ENCODE peak calls at places on chromosomes 16 and 17, in nine cellular contexts. One of them, this sample, is unnamed.
A peak's percentile ranks its signal among the peaks of the same experiment; 100 is the strongest.

GRCh38 chr17:39926588-39927100 is 757 bp downstream of the ORMDL3 start:
- DNase-seq in sigmoid colon: peak; percentile 75
- DNase-seq in H1: no peak
- DNase-seq in GM23338: peak; percentile 78
- DNase-seq in SK-N-SH: peak; percentile 69
- DNase-seq in Panc1: no peak
- DNase-seq in transverse colon: peak; percentile 60
- DNase-seq in GM12878: no peak
- DNase-seq in stomach: peak; percentile 55
- DNase-seq in this sample: no peak

GRCh38 chr16:81143921-81144471 is 47.8 kb upstream of the GCSH start:
- DNase-seq in stomach: no peak
- DNase-seq in Panc1: no peak
- DNase-seq in GM23338: no peak
- DNase-seq in H1: no peak
- DNase-seq in sigmoid colon: no peak
- DNase-seq in GM12878: no peak
- DNase-seq in transverse colon: no peak
- DNase-seq in SK-N-SH: no peak
- DNase-seq in this sample: no peak

GRCh38 chr17:81712468-81713003 is 452 bp downstream of the SLC25A10 start:
- DNase-seq in SK-N-SH: peak; percentile 90
- DNase-seq in H1: no peak
- DNase-seq in Panc1: no peak
- DNase-seq in sigmoid colon: peak; percentile 62
- DNase-seq in GM23338: no peak
- DNase-seq in GM12878: no peak
- DNase-seq in transverse colon: peak; percentile 46
- DNase-seq in stomach: peak; percentile 37
- DNase-seq in this sample: no peak

GRCh38 chr16:57588821-57589220 is 39.6 kb upstream of the ADGRG1 start:
- DNase-seq in GM12878: no peak
- DNase-seq in H1: no peak
- DNase-seq in Panc1: no peak
- DNase-seq in stomach: no peak
- DNase-seq in transverse colon: no peak
- DNase-seq in GM23338: no peak
- DNase-seq in SK-N-SH: no peak
- DNase-seq in sigmoid colon: peak; percentile 5
- DNase-seq in this sample: no peak

GRCh38 chr17:65013613-65014391 is 42.7 kb downstream of the GNA13 start:
- DNase-seq in GM23338: no peak
- DNase-seq in stomach: no peak
- DNase-seq in H1: no peak
- DNase-seq in sigmoid colon: no peak
- DNase-seq in transverse colon: no peak
- DNase-seq in SK-N-SH: no peak
- DNase-seq in Panc1: no peak
- DNase-seq in GM12878: no peak
- DNase-seq in this sample: no peak

GRCh38 chr16:69408451-69408850 is 16.0 kb upstream of the CYB5B start:
- DNase-seq in SK-N-SH: no peak
- DNase-seq in H1: no peak
- DNase-seq in GM23338: no peak
- DNase-seq in GM12878: no peak
- DNase-seq in stomach: peak; percentile 61
- DNase-seq in transverse colon: peak; percentile 81
- DNase-seq in sigmoid colon: no peak
- DNase-seq in Panc1: no peak
- DNase-seq in this sample: no peak

GRCh38 chr16:17461951-17462729 is 8.6 kb downstream of the XYLT1 start:
- DNase-seq in GM12878: no peak
- DNase-seq in GM23338: peak; percentile 61
- DNase-seq in sigmoid colon: no peak
- DNase-seq in transverse colon: peak; percentile 38
- DNase-seq in Panc1: no peak
- DNase-seq in SK-N-SH: no peak
- DNase-seq in H1: no peak
- DNase-seq in stomach: no peak
- DNase-seq in this sample: no peak

GRCh38 chr16:89828199-89828869 is at the start of gene SPIRE2:
- DNase-seq in stomach: peak; percentile 75
- DNase-seq in sigmoid colon: peak; percentile 80
- DNase-seq in SK-N-SH: peak; percentile 95
- DNase-seq in GM12878: no peak
- DNase-seq in Panc1: no peak
- DNase-seq in GM23338: peak; percentile 87
- DNase-seq in transverse colon: peak; percentile 68
- DNase-seq in H1: no peak
- DNase-seq in this sample: no peak

GRCh38 chr16:80931985-80932720 is 74.5 kb downstream of the CMC2 start:
- DNase-seq in sigmoid colon: peak; percentile 92
- DNase-seq in GM12878: no peak
- DNase-seq in transverse colon: peak; percentile 41
- DNase-seq in Panc1: no peak
- DNase-seq in SK-N-SH: peak; percentile 84
- DNase-seq in GM23338: peak; percentile 74
- DNase-seq in stomach: peak; percentile 59
- DNase-seq in H1: peak; percentile 33
- DNase-seq in this sample: no peak

GRCh38 chr16:4803479-4804243 is 1.2 kb upstream of the ROGDI start:
- DNase-seq in GM12878: no peak
- DNase-seq in transverse colon: no peak
- DNase-seq in Panc1: no peak
- DNase-seq in GM23338: no peak
- DNase-seq in stomach: no peak
- DNase-seq in sigmoid colon: no peak
- DNase-seq in SK-N-SH: no peak
- DNase-seq in H1: no peak
- DNase-seq in this sample: no peak

GRCh38 chr17:43875476-43876147 is 28.6 kb downstream of the CD300LG start:
- DNase-seq in H1: no peak
- DNase-seq in GM23338: no peak
- DNase-seq in SK-N-SH: no peak
- DNase-seq in GM12878: no peak
- DNase-seq in sigmoid colon: no peak
- DNase-seq in transverse colon: no peak
- DNase-seq in Panc1: no peak
- DNase-seq in stomach: no peak
- DNase-seq in this sample: no peak

GRCh38 chr17:43879723-43880419 is 27.5 kb downstream of the MPP2 start:
- DNase-seq in Panc1: no peak
- DNase-seq in H1: no peak
- DNase-seq in transverse colon: no peak
- DNase-seq in sigmoid colon: no peak
- DNase-seq in stomach: no peak
- DNase-seq in GM12878: no peak
- DNase-seq in GM23338: no peak
- DNase-seq in SK-N-SH: no peak
- DNase-seq in this sample: no peak

GRCh38 chr17:43877031-43877430 is 30.1 kb downstream of the CD300LG start:
- DNase-seq in Panc1: no peak
- DNase-seq in sigmoid colon: no peak
- DNase-seq in GM12878: no peak
- DNase-seq in transverse colon: no peak
- DNase-seq in GM23338: no peak
- DNase-seq in stomach: no peak
- DNase-seq in SK-N-SH: no peak
- DNase-seq in H1: no peak
- DNase-seq in this sample: no peak

GRCh38 chr17:43878260-43879082 is 28.9 kb downstream of the MPP2 start:
- DNase-seq in Panc1: peak; percentile 43
- DNase-seq in transverse colon: peak; percentile 82
- DNase-seq in stomach: peak; percentile 75
- DNase-seq in GM23338: peak; percentile 90
- DNase-seq in GM12878: no peak
- DNase-seq in SK-N-SH: peak; percentile 91
- DNase-seq in sigmoid colon: peak; percentile 87
- DNase-seq in H1: peak; percentile 70
- DNase-seq in this sample: peak; percentile 56

DNA sequence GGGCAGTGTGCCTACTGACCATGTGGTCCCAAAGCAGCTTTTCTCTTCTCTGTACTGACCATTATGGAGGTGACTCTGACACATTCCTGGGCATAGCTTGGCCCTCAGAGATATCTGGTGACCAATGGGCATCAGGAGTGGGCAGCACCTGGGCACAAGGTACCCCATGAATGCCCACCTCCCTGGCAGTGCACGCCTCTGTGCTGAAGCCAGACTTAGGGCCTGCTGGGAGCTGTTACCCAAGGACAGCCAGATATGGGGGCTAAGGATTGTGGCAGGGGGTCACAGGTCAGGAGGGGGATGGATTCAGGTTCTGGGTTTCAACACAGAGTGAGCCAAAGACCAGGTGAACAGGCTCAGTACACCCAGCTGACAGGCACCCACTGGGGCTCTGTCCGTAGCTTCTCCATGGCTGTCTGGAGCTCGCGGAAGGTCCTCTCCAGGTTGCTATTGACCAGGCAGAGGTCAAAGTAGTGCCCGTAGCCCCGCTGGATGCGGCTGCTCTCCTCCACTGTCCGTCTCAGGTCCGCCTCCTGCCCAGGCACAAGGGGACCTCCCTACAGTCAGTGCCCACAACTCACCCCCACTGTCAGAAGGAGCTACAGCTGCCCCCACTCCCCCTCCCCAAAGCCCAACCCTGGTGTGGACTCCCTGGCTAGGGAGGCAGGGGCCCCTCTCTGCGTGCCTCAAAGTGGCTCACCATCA is 29.7 kb downstream of the MPP2 start:
- DNase-seq in SK-N-SH: no peak
- DNase-seq in Panc1: no peak
- DNase-seq in sigmoid colon: no peak
- DNase-seq in GM23338: no peak
- DNase-seq in GM12878: no peak
- DNase-seq in transverse colon: no peak
- DNase-seq in stomach: no peak
- DNase-seq in H1: no peak
- DNase-seq in this sample: no peak
- TF ChIP-seq POLR2AphosphoS5 in SK-N-SH: no peak
- TF ChIP-seq POLR2AphosphoS5 in Panc1: no peak
- TF ChIP-seq POLR2AphosphoS5 in sigmoid colon: no peak
- TF ChIP-seq POLR2AphosphoS5 in GM23338: no peak
- TF ChIP-seq POLR2AphosphoS5 in GM12878: no peak
- TF ChIP-seq POLR2AphosphoS5 in transverse colon: no peak
- TF ChIP-seq POLR2AphosphoS5 in stomach: no peak
- TF ChIP-seq POLR2AphosphoS5 in H1: no peak
- TF ChIP-seq POLR2AphosphoS5 in this sample: no peak

GRCh38 chr16:3655030-3655790 is 719 bp downstream of the DNASE1 start:
- DNase-seq in Panc1: no peak
- DNase-seq in GM12878: no peak
- DNase-seq in GM23338: no peak
- DNase-seq in SK-N-SH: peak; percentile 22
- DNase-seq in stomach: no peak
- DNase-seq in sigmoid colon: peak; percentile 55
- DNase-seq in H1: no peak
- DNase-seq in transverse colon: no peak
- DNase-seq in this sample: no peak
- H3K27ac ChIP-seq in Panc1: no peak overlapping the region
- H3K27ac ChIP-seq in GM12878: no peak overlapping the region
- H3K27ac ChIP-seq in GM23338: peak overlapping the region; percentile 74
- H3K27ac ChIP-seq in SK-N-SH: no peak overlapping the region
- H3K27ac ChIP-seq in stomach: peak overlapping the region; percentile 74
- H3K27ac ChIP-seq in sigmoid colon: no peak overlapping the region
- H3K27ac ChIP-seq in H1: no peak overlapping the region
- H3K27ac ChIP-seq in transverse colon: peak overlapping the region; percentile 67
- H3K27ac ChIP-seq in this sample: no peak overlapping the region

DNA sequence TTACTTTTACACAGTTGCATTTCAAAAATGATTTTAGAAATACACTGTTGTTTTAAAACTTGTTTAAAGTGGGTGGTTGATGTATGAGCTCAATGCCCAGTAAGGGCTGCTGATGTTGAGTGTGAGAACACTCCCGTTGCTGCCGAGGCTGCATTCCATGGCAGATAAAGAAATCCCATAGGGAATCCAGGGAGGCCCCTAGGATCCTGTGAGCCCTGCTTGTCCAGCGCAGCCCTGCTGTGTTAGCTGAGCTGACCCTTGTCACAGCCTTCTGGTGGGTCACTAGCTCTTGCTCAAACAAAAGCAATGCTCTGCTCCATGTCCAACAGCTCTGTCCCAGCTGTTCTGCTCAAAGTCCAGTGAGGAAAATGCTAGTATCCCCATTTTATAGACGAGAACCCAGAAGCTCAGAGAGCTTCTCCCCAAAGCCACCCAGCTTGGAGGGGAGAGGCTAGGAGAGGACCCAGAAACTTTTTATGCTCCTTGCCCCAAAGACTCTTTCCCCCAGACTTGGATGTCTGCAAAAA is 18.6 kb upstream of the COL1A1 start:
- DNase-seq in Panc1: no peak
- DNase-seq in transverse colon: no peak
- DNase-seq in H1: no peak
- DNase-seq in GM12878: no peak
- DNase-seq in sigmoid colon: no peak
- DNase-seq in GM23338: no peak
- DNase-seq in SK-N-SH: no peak
- DNase-seq in stomach: no peak
- DNase-seq in this sample: no peak
- H3K4me3 ChIP-seq in Panc1: no peak overlapping the region
- H3K4me3 ChIP-seq in transverse colon: no peak overlapping the region
- H3K4me3 ChIP-seq in H1: no peak overlapping the region
- H3K4me3 ChIP-seq in GM12878: no peak overlapping the region
- H3K4me3 ChIP-seq in sigmoid colon: no peak overlapping the region
- H3K4me3 ChIP-seq in GM23338: no peak overlapping the region
- H3K4me3 ChIP-seq in SK-N-SH: peak overlapping the region; percentile 30
- H3K4me3 ChIP-seq in stomach: no peak overlapping the region
- H3K4me3 ChIP-seq in this sample: no peak overlapping the region

GRCh38 chr17:44069974-44070454 is 521 bp upstream of the G6PC3 start:
- DNase-seq in GM23338: peak; percentile 60
- DNase-seq in Panc1: no peak
- DNase-seq in transverse colon: no peak
- DNase-seq in GM12878: no peak
- DNase-seq in sigmoid colon: no peak
- DNase-seq in SK-N-SH: no peak
- DNase-seq in stomach: no peak
- DNase-seq in H1: no peak
- DNase-seq in this sample: no peak

GRCh38 chr17:44071772-44072171 is 1.2 kb downstream of the G6PC3 start:
- DNase-seq in Panc1: no peak
- DNase-seq in transverse colon: no peak
- DNase-seq in stomach: no peak
- DNase-seq in sigmoid colon: no peak
- DNase-seq in H1: no peak
- DNase-seq in GM23338: no peak
- DNase-seq in SK-N-SH: no peak
- DNase-seq in GM12878: no peak
- DNase-seq in this sample: no peak

GRCh38 chr17:44067547-44067945 is 1.1 kb upstream of the LSM12 start:
- DNase-seq in SK-N-SH: no peak
- DNase-seq in H1: no peak
- DNase-seq in GM12878: no peak
- DNase-seq in Panc1: no peak
- DNase-seq in GM23338: no peak
- DNase-seq in sigmoid colon: no peak
- DNase-seq in transverse colon: no peak
- DNase-seq in stomach: no peak
- DNase-seq in this sample: no peak

GRCh38 chr17:44071198-44071520 is 624 bp downstream of the G6PC3 start:
- DNase-seq in transverse colon: no peak
- DNase-seq in H1: no peak
- DNase-seq in GM12878: no peak
- DNase-seq in sigmoid colon: no peak
- DNase-seq in SK-N-SH: no peak
- DNase-seq in stomach: no peak
- DNase-seq in Panc1: no peak
- DNase-seq in GM23338: no peak
- DNase-seq in this sample: no peak

GRCh38 chr17:44070455-44071197 is at the start of gene G6PC3:
- DNase-seq in Panc1: no peak
- DNase-seq in GM23338: peak; percentile 99
- DNase-seq in H1: peak; percentile 96
- DNase-seq in GM12878: peak; percentile 81
- DNase-seq in transverse colon: peak; percentile 96
- DNase-seq in sigmoid colon: peak; percentile 98
- DNase-seq in SK-N-SH: peak; percentile 99
- DNase-seq in stomach: peak; percentile 95
- DNase-seq in this sample: no peak
- TF ChIP-seq POLR2AphosphoS5 in Panc1: peak; percentile 76
- TF ChIP-seq POLR2AphosphoS5 in GM23338: peak; percentile 95
- TF ChIP-seq POLR2AphosphoS5 in H1: peak; percentile 96
- TF ChIP-seq POLR2AphosphoS5 in GM12878: peak; percentile 81
- TF ChIP-seq POLR2AphosphoS5 in transverse colon: peak; percentile 88
- TF ChIP-seq POLR2AphosphoS5 in sigmoid colon: peak; percentile 84
- TF ChIP-seq POLR2AphosphoS5 in SK-N-SH: peak; percentile 91
- TF ChIP-seq POLR2AphosphoS5 in stomach: peak; percentile 92
- TF ChIP-seq POLR2AphosphoS5 in this sample: peak; percentile 59

This sample was measured in SK-N-MC.